ENCODE peak calls at places on chromosomes 1 and 21, in four cellular contexts. One of them, this sample, is unnamed.

GRCh38 chr1:11967028-11967547 is 13.2 kb upstream of the MFN2 start:
- DNase-seq in adipocyte: no peak
- DNase-seq in heart left ventricle: no peak
- DNase-seq in adrenal gland: peak; percentile 55
- DNase-seq in this sample: no peak

GRCh38 chr1:19443321-19443720 is 42.0 kb downstream of the CAPZB start:
- DNase-seq in adrenal gland: no peak
- DNase-seq in heart left ventricle: no peak
- DNase-seq in adipocyte: no peak
- DNase-seq in this sample: no peak

GRCh38 chr1:153968000-153968363 is 280 bp downstream of the CREB3L4 start:
- DNase-seq in adrenal gland: peak; percentile 48
- DNase-seq in heart left ventricle: peak; percentile 49
- DNase-seq in adipocyte: no peak
- DNase-seq in this sample: peak; percentile 39

GRCh38 chr1:160774886-160775719 is 20.9 kb upstream of the LY9 start:
- DNase-seq in adrenal gland: no peak
- DNase-seq in heart left ventricle: no peak
- DNase-seq in adipocyte: no peak
- DNase-seq in this sample: no peak

GRCh38 chr1:158331431-158331830 is at the start of gene CD1B:
- DNase-seq in heart left ventricle: no peak
- DNase-seq in adrenal gland: no peak
- DNase-seq in adipocyte: no peak
- DNase-seq in this sample: no peak

GRCh38 chr1:65068202-65069011 is 79.6 kb upstream of the AK4 start:
- DNase-seq in adipocyte: peak; percentile 75
- DNase-seq in adrenal gland: no peak
- DNase-seq in heart left ventricle: no peak
- DNase-seq in this sample: no peak

GRCh38 chr1:66809736-66810326 is 8.8 kb upstream of the INSL5 start:
- DNase-seq in heart left ventricle: no peak
- DNase-seq in adipocyte: peak; percentile 82
- DNase-seq in adrenal gland: no peak
- DNase-seq in this sample: peak; percentile 3

GRCh38 chr1:18297896-18298648 is 182.7 kb upstream of the KLHDC7A start:
- DNase-seq in adrenal gland: no peak
- DNase-seq in heart left ventricle: no peak
- DNase-seq in adipocyte: no peak
- DNase-seq in this sample: no peak

GRCh38 chr1:220784751-220785150 is 2.0 kb upstream of the MTARC1 start:
- DNase-seq in adrenal gland: no peak
- DNase-seq in heart left ventricle: no peak
- DNase-seq in adipocyte: no peak
- DNase-seq in this sample: no peak

GRCh38 chr1:220787069-220787614 is 429 bp downstream of the MTARC1 start:
- DNase-seq in adipocyte: no peak
- DNase-seq in heart left ventricle: no peak
- DNase-seq in adrenal gland: no peak
- DNase-seq in this sample: no peak

GRCh38 chr1:220785166-220786056 is 1.3 kb upstream of the MTARC1 start:
- DNase-seq in adrenal gland: no peak
- DNase-seq in heart left ventricle: no peak
- DNase-seq in adipocyte: no peak
- DNase-seq in this sample: no peak

GRCh38 chr1:220786337-220787068 is at the start of gene MTARC1:
- DNase-seq in adrenal gland: peak; percentile 71
- DNase-seq in adipocyte: peak; percentile 65
- DNase-seq in heart left ventricle: peak; percentile 88
- DNase-seq in this sample: peak; percentile 32

DNA sequence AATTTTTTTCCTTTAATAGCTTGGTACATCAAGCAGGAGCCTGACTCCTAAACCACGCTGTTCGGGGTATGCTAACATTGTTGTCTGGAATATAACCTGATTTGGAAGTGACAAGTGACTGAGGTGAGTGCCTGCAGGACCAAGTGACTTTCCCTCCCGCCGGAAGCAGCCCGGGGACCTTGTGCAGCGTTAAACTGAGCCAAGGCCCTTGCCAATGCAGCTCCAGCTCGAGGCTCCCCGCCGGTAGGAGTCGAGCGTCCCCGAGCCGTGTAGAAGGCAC is 716 bp upstream of the MTARC1 start:
- DNase-seq in heart left ventricle: no peak
- DNase-seq in adipocyte: no peak
- DNase-seq in adrenal gland: peak; percentile 49
- DNase-seq in this sample: no peak
- H3K4me3 ChIP-seq in heart left ventricle: peak overlapping the region; percentile 57
- H3K4me3 ChIP-seq in adipocyte: peak overlapping the region; percentile 80
- H3K4me3 ChIP-seq in adrenal gland: peak overlapping the region; percentile 66
- H3K4me3 ChIP-seq in this sample: no peak overlapping the region

DNA sequence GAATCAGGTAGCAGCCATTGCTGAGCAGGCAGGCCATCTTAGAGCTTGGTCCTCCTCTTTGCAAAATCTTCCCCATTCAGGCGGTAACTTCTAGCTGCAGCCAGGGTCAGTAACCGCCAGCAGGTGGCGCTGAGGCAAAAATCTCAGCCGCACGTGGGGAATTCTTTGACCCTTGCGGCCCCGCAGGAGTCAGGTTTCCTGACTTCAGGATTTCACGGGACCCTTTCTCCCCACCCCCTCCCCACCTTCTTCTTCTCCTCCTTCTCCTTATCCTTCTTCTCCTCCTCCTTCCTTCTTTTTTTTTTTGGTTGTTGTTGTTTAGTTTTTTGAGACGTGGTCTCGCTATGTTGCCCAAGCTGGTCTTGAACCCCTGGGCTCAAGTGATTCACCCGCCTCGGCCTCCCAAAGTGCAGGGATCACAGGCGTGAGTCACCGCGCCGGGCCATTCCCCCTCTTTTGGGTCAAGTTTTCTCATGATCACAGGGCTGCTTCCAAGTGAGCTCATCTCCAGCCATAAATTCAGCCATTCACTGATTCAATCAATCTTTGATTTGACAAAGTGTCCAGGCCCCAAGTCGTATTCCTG is 33.4 kb upstream of the TENT5B start:
- DNase-seq in adrenal gland: peak; percentile 69
- DNase-seq in adipocyte: peak; percentile 80
- DNase-seq in heart left ventricle: peak; percentile 73
- DNase-seq in this sample: peak; percentile 51
- H3K27me3 ChIP-seq in adrenal gland: no peaks in the 10 kb centered on the region
- H3K27me3 ChIP-seq in adipocyte: no peaks in the 10 kb centered on the region
- H3K27me3 ChIP-seq in heart left ventricle: no peaks in the 10 kb centered on the region
- H3K27me3 ChIP-seq in this sample: peaks cover 2% of the 10 kb centered on the region

GRCh38 chr1:7826363-7826762 is 26.5 kb downstream of the UTS2 start:
- DNase-seq in adrenal gland: no peak
- DNase-seq in adipocyte: no peak
- DNase-seq in heart left ventricle: no peak
- DNase-seq in this sample: no peak

GRCh38 chr1:7827134-7827955 is 25.5 kb downstream of the UTS2 start:
- DNase-seq in heart left ventricle: no peak
- DNase-seq in adrenal gland: peak; percentile 3
- DNase-seq in adipocyte: no peak
- DNase-seq in this sample: no peak

GRCh38 chr1:7831458-7831857 is 21.4 kb downstream of the UTS2 start:
- DNase-seq in heart left ventricle: no peak
- DNase-seq in adipocyte: no peak
- DNase-seq in adrenal gland: no peak
- DNase-seq in this sample: no peak
- H3K36me3 ChIP-seq in heart left ventricle: peaks cover 98% of the 10 kb centered on the region
- H3K36me3 ChIP-seq in adipocyte: peaks cover 58% of the 10 kb centered on the region
- H3K36me3 ChIP-seq in adrenal gland: no peaks in the 10 kb centered on the region
- H3K36me3 ChIP-seq in this sample: no peaks in the 10 kb centered on the region

GRCh38 chr1:202348509-202349262 is at the start of gene PPP1R12B:
- DNase-seq in heart left ventricle: peak; percentile 99
- DNase-seq in adipocyte: peak; percentile 100
- DNase-seq in adrenal gland: peak; percentile 99
- DNase-seq in this sample: peak; percentile 99

GRCh38 chr1:202348005-202348508 is 442 bp upstream of the PPP1R12B start:
- DNase-seq in adipocyte: no peak
- DNase-seq in heart left ventricle: no peak
- DNase-seq in adrenal gland: no peak
- DNase-seq in this sample: no peak

GRCh38 chr1:202349263-202349928 is 897 bp downstream of the PPP1R12B start:
- DNase-seq in heart left ventricle: no peak
- DNase-seq in adrenal gland: peak; percentile 50
- DNase-seq in adipocyte: peak; percentile 82
- DNase-seq in this sample: no peak

DNA sequence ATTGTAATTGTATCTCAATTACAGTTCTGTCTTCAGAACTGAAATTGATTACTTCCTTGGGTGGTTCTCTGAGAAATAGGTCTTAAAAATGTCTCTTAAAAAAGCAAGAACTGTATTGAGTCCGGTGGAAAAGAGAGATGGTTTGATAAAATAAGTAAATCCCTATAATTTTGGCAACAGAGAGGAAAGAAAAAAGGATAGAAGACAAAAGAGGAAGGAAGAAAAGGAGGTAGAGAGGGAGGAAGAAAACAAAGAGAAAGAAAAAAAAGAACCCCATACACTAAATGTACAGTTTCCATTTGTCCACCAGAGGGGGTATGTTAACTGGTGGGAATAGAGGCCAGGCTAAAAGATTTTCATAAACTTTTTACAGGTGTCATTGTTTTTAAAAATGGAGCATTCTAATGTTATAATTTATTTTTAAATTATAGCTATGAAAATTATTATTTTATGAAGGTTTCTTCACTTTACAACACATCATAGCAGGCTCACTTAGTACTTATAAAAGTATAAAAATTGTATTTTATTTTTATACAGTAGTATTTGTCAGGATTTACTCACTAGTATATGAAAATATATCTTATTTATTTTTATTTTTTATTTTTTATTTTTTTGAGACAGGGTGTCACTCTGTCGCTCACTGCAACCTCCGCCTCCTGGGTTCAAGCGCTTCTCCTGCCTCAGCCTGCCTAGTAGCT is 2.1 kb upstream of the UBE2T start:
- DNase-seq in heart left ventricle: no peak
- DNase-seq in adrenal gland: no peak
- DNase-seq in adipocyte: peak; percentile 90
- DNase-seq in this sample: no peak
- H3K4me3 ChIP-seq in heart left ventricle: no peak overlapping the region
- H3K4me3 ChIP-seq in adrenal gland: no peak overlapping the region
- H3K4me3 ChIP-seq in adipocyte: no peak overlapping the region
- H3K4me3 ChIP-seq in this sample: no peak overlapping the region

GRCh38 chr21:36708512-36709029 is 9.7 kb downstream of the SIM2 start:
- DNase-seq in heart left ventricle: no peak
- DNase-seq in adipocyte: no peak
- DNase-seq in adrenal gland: no peak
- DNase-seq in this sample: no peak

GRCh38 chr21:36706482-36706852 is 7.6 kb downstream of the SIM2 start:
- DNase-seq in heart left ventricle: no peak
- DNase-seq in adrenal gland: no peak
- DNase-seq in adipocyte: no peak
- DNase-seq in this sample: no peak

GRCh38 chr21:36709030-36709867 is 10.3 kb downstream of the SIM2 start:
- DNase-seq in adipocyte: no peak
- DNase-seq in adrenal gland: no peak
- DNase-seq in heart left ventricle: no peak
- DNase-seq in this sample: no peak

GRCh38 chr21:36706951-36707762 is 8.2 kb downstream of the SIM2 start:
- DNase-seq in adipocyte: no peak
- DNase-seq in heart left ventricle: no peak
- DNase-seq in adrenal gland: no peak
- DNase-seq in this sample: no peak

GRCh38 chr21:36707763-36708511 is 9.0 kb downstream of the SIM2 start:
- DNase-seq in adrenal gland: no peak
- DNase-seq in adipocyte: no peak
- DNase-seq in heart left ventricle: no peak
- DNase-seq in this sample: no peak
- H3K27me3 ChIP-seq in adrenal gland: peaks cover 89% of the 10 kb centered on the region
- H3K27me3 ChIP-seq in adipocyte: peaks cover 63% of the 10 kb centered on the region
- H3K27me3 ChIP-seq in heart left ventricle: peaks cover 88% of the 10 kb centered on the region
- H3K27me3 ChIP-seq in this sample: no peaks in the 10 kb centered on the region

DNA sequence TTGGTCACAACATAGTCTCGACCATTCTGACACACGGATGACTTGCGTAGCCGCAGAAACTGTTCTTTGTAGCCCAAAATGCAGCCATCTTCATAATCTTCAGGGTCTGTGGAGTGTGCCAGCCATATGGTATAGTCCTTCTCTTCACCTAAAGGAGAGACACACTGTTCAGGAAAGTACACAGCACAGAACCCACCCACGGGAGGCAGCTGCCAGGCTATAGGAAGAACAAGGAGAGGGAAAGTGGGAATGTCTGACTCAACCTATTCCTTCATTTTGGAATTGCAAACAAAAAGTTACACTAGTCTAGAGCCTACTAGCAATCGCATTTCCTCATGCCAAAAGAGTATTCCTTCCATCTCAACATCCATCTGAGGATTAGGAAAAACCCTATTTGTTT is 16.2 kb upstream of the MYBPHL start:
- DNase-seq in adrenal gland: no peak
- DNase-seq in adipocyte: no peak
- DNase-seq in heart left ventricle: no peak
- DNase-seq in this sample: no peak
- H3K36me3 ChIP-seq in adrenal gland: no peaks in the 10 kb centered on the region
- H3K36me3 ChIP-seq in adipocyte: peaks cover 98% of the 10 kb centered on the region
- H3K36me3 ChIP-seq in heart left ventricle: peaks cover 98% of the 10 kb centered on the region
- H3K36me3 ChIP-seq in this sample: no peaks in the 10 kb centered on the region